ENCODE peak calls at places on chromosomes 3 and 15, in seven cellular contexts. O is glutamatergic neuron, X is left ventricle myocardium inferior, M is kidney epithelial cell, H is stomach, Y is AG09319, W is HepG2. C is an unnamed sample.

GRCh38 chr3:22245122-22245521 is 494.1 kb upstream of the ZNF385D start:
- DNase-seq in O (no peak), M (peak), X (peak), W (no peak), H (no peak), Y (peak), C (no peak)

GRCh38 chr3:155407971-155408370 is 114.5 kb upstream of the STRIT1 start:
- DNase-seq in H (no peak), O (no peak), M (no peak), W (no peak), Y (no peak), X (no peak), C (no peak)

GRCh38 chr3:66099541-66100065 is 60.9 kb upstream of the MAGI1 start:
- DNase-seq in X (no peak), Y (no peak), W (no peak), M (no peak), O (no peak), H (no peak), C (no peak)

GRCh38 chr3:37243811-37244748 is 69.7 kb upstream of the LRRFIP2 start:
- DNase-seq in M (no peak), O (peak), Y (peak), X (peak), W (peak), H (peak), C (peak)

GRCh38 chr15:81303241-81304225 is 20.4 kb downstream of the STARD5 start:
- DNase-seq in O (no peak), H (no peak), W (no peak), M (no peak), Y (no peak), X (no peak), C (no peak)

GRCh38 chr15:67149068-67149841 is 83.9 kb downstream of the SMAD3 start:
- DNase-seq in X (no peak), O (no peak), Y (no peak), M (no peak), H (no peak), W (peak), C (no peak)

GRCh38 chr15:90160781-90161727 is 40.1 kb upstream of the SEMA4B start:
- DNase-seq in Y (no peak), X (no peak), O (no peak), H (peak), W (peak), M (no peak), C (no peak)

GRCh38 chr15:42921049-42921731 is 612 bp upstream of the TTBK2 start:
- DNase-seq in H (peak), M (no peak), W (no peak), O (no peak), Y (no peak), X (no peak), C (peak)

GRCh38 chr3:133452603-133453313 is 52.9 kb downstream of the BFSP2 start:
- DNase-seq in O (no peak), Y (no peak), X (no peak), M (no peak), W (peak), H (no peak), C (no peak)

GRCh38 chr3:195895900-195896360 is 12.4 kb downstream of the TNK2 start:
- DNase-seq in W (no peak), X (peak), Y (no peak), O (peak), H (peak), M (no peak), C (peak)

GRCh38 chr3:111610189-111610588 is 15.0 kb upstream of the ZBED2 start:
- DNase-seq in O (no peak), M (no peak), W (no peak), X (no peak), Y (no peak), H (no peak), C (no peak)

GRCh38 chr3:138005627-138006026 is 4.3 kb upstream of the CLDN18 start:
- DNase-seq in M (no peak), Y (no peak), O (no peak), W (no peak), X (no peak), H (no peak), C (no peak)

GRCh38 chr3:189921770-189922169 is 198.9 kb downstream of the P3H2 start:
- DNase-seq in H (no peak), M (no peak), W (no peak), O (no peak), Y (no peak), X (no peak), C (no peak)

GRCh38 chr3:171317133-171317532 is 143.1 kb downstream of the TNIK start:
- DNase-seq in O (no peak), X (peak), Y (no peak), W (no peak), H (no peak), M (no peak), C (no peak)

GRCh38 chr3:110925804-110926203 is 145.8 kb upstream of the NECTIN3 start:
- DNase-seq in O (no peak), W (no peak), H (no peak), Y (no peak), X (no peak), M (no peak), C (no peak)

GRCh38 chr3:66195347-66195783 is 25.4 kb upstream of the SLC25A26 start:
- DNase-seq in Y (peak), W (no peak), M (peak), O (peak), X (peak), H (peak), C (peak)

GRCh38 chr3:124149774-124150173 is 157.8 kb upstream of the ROPN1 start:
- DNase-seq in Y (no peak), W (no peak), O (no peak), M (no peak), X (no peak), H (no peak), C (no peak)

GRCh38 chr3:131386429-131386926 is 4.9 kb downstream of the NUDT16 start:
- DNase-seq in M (no peak), H (peak), W (no peak), X (peak), Y (no peak), O (no peak), C (no peak)

GRCh38 chr3:46213201-46213600 is 5.1 kb upstream of the CCR1 start:
- DNase-seq in Y (no peak), W (no peak), H (no peak), X (no peak), O (no peak), M (no peak), C (no peak)

GRCh38 chr15:77059761-77060345 is 11.1 kb downstream of the TSPAN3 start:
- DNase-seq in W (no peak), M (no peak), X (no peak), H (no peak), O (no peak), Y (no peak), C (no peak)

GRCh38 chr3:53513556-53514190 is 19.3 kb downstream of the CACNA1D start:
- DNase-seq in Y (no peak), X (no peak), W (peak), O (no peak), H (no peak), M (no peak), C (no peak)

GRCh38 chr3:29453278-29453961 is 172.5 kb downstream of the RBMS3 start:
- DNase-seq in M (no peak), Y (no peak), X (no peak), W (no peak), O (no peak), H (peak), C (no peak)

GRCh38 chr3:192482809-192483208 is 244.5 kb downstream of the FGF12 start:
- DNase-seq in Y (no peak), X (no peak), H (no peak), W (no peak), O (no peak), M (no peak), C (no peak)

GRCh38 chr3:48024401-48024800 is 8.2 kb upstream of the MAP4 start:
- DNase-seq in H (no peak), W (no peak), O (no peak), X (no peak), Y (no peak), M (no peak), C (no peak)

GRCh38 chr15:98745179-98745578 is 96.8 kb downstream of the IGF1R start:
- DNase-seq in O (no peak), Y (no peak), H (peak), W (no peak), M (no peak), X (no peak), C (no peak)

GRCh38 chr3:179882322-179882721 is 154.4 kb downstream of the PEX5L start:
- DNase-seq in H (no peak), X (no peak), O (no peak), W (no peak), M (no peak), Y (no peak), C (no peak)

GRCh38 chr15:71752604-71753289 is 57.6 kb upstream of the NR2E3 start:
- DNase-seq in W (peak), H (no peak), Y (peak), X (no peak), O (peak), M (peak), C (peak)

GRCh38 chr3:29775352-29775751 is 494.5 kb downstream of the RBMS3 start:
- DNase-seq in Y (no peak), M (no peak), O (no peak), H (no peak), X (no peak), W (no peak), C (no peak)

DNA sequence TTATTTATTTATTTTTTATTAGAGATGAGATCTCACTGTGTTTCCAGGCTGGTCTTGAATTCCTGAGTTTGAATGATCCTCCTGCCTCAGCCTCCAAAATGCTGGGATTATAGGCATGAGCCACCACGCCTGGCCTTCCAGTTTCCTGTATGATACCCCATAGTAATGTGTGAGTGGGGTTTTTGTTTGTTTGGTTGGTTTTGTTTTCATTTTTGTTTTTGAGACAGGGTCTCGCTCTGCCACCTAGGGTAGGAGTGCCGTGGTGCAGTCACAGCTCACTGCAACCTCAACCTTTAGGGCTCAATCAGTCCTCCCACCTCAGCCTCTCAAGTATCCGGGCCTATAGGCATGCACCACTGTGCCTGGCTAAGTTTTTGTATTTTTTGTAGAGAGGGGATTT is 30.9 kb downstream of the GOLM2 start:
- DNase-seq in Y (no peak), W (no peak), M (no peak), H (no peak), X (no peak), O (no peak), C (no peak)
- TF ChIP-seq CTCF in Y (no peak), W (no peak), M (no peak), H (peak), X (no peak), O (no peak), C (no peak)

GRCh38 chr15:74842581-74843444 is at the start of gene ULK3:
- DNase-seq in X (peak), M (no peak), W (peak), H (peak), O (peak), Y (peak), C (peak)
- TF ChIP-seq CTCF in X (peak), M (peak), W (peak), H (peak), O (peak), Y (peak), C (peak)

DNA sequence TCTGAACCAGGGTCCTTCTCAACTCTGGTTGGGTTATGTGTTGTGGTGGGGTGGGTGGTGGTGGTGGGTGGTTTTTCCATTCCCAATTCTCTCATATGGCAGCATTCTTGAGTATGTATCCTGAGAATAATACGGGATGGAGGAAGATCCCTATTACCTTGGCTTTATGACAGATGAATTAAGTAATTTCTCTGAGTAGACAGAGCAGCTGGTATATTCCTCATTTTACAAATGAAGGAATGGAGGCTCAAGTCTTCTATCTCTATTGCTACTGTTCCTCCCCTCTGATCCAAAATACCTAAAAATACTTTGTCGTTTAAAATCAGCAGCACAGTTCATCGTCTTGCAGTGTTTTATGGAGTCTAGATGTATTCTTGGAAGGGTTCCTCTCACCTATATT is 10.4 kb downstream of the GYG1 start:
- DNase-seq in Y (no peak), M (no peak), O (no peak), X (no peak), H (no peak), W (no peak), C (no peak)
- TF ChIP-seq CTCF in Y (no peak), M (no peak), O (no peak), X (no peak), H (no peak), W (no peak), C (no peak)

GRCh38 chr15:69722924-69723323 is 270.3 kb downstream of the RPLP1 start:
- DNase-seq in X (no peak), M (no peak), H (no peak), O (no peak), W (no peak), Y (no peak), C (no peak)

GRCh38 chr15:69725210-69725609 is 272.6 kb downstream of the RPLP1 start:
- DNase-seq in X (no peak), W (no peak), O (no peak), M (no peak), H (no peak), Y (no peak), C (no peak)

GRCh38 chr15:69725957-69726356 is 273.3 kb downstream of the RPLP1 start:
- DNase-seq in Y (no peak), H (no peak), O (no peak), M (no peak), W (no peak), X (peak), C (no peak)

GRCh38 chr15:69724331-69724730 is 271.7 kb downstream of the RPLP1 start:
- DNase-seq in O (no peak), H (no peak), Y (no peak), M (no peak), X (no peak), W (no peak), C (no peak)

GRCh38 chr15:69723404-69724097 is 270.9 kb downstream of the RPLP1 start:
- DNase-seq in X (peak), W (no peak), O (no peak), M (no peak), Y (no peak), H (no peak), C (no peak)
- TF ChIP-seq CTCF in X (no peak), W (no peak), O (no peak), M (peak), Y (no peak), H (no peak), C (no peak)